ENCODE peak calls at places on chromosomes 13 and 19, in five cellular contexts. H, Y, R, P and K are unnamed samples.

GRCh38 chr13:110523838-110524237 is 37.7 kb downstream of the RAB20 start:
- DNase-seq in Y (no peak), P (no peak), H (no peak), R (no peak), K (no peak)

GRCh38 chr19:29772696-29773095 is 39.1 kb upstream of the CCNE1 start:
- DNase-seq in H (no peak), P (no peak), R (no peak), Y (no peak), K (no peak)

GRCh38 chr13:46621133-46621532 is 68.2 kb downstream of the LRCH1 start:
- DNase-seq in R (no peak), P (no peak), Y (no peak), H (no peak), K (no peak)

GRCh38 chr13:99352351-99353271 is 45.4 kb upstream of the GPR183 start:
- DNase-seq in H (no peak), R (no peak), Y (no peak), P (no peak), K (no peak)

GRCh38 chr13:99845136-99845874 is 126.3 kb downstream of the ZIC5 start:
- DNase-seq in Y (no peak), R (no peak), P (no peak), H (no peak), K (no peak)

GRCh38 chr13:77384999-77385398 is 58.1 kb upstream of the MYCBP2 start:
- DNase-seq in H (no peak), Y (no peak), R (no peak), P (no peak), K (no peak)

GRCh38 chr13:111219306-111219705 is 101.1 kb upstream of the TEX29 start:
- DNase-seq in P (no peak), R (peak; percentile 68), Y (no peak), H (no peak), K (no peak)

GRCh38 chr19:39307233-39307821 is 11.1 kb downstream of the IFNL1 start:
- DNase-seq in R (no peak), P (peak; percentile 46), Y (peak; percentile 91), H (no peak), K (peak; percentile 32)

GRCh38 chr19:38664503-38665211 is 17.2 kb downstream of the ACTN4 start:
- DNase-seq in H (no peak), P (no peak), R (no peak), Y (no peak), K (no peak)

GRCh38 chr13:44050450-44051063 is 170.9 kb downstream of the LACC1 start:
- DNase-seq in Y (peak; percentile 43), R (no peak), H (no peak), P (no peak), K (no peak)

GRCh38 chr19:30428856-30429255 is 56.7 kb downstream of the ZNF536 start:
- DNase-seq in H (no peak), Y (no peak), R (no peak), P (no peak), K (no peak)

GRCh38 chr13:102504002-102504401 is 92.8 kb upstream of the TPP2 start:
- DNase-seq in R (no peak), H (no peak), Y (no peak), P (no peak), K (no peak)

GRCh38 chr13:20182231-20182846 is 10.4 kb downstream of the GJB2 start:
- DNase-seq in Y (peak; percentile 77), P (no peak), H (peak; percentile 29), R (peak; percentile 35), K (no peak)

GRCh38 chr19:53808710-53809125 is 15.4 kb downstream of the NLRP12 start:
- DNase-seq in R (no peak), Y (no peak), P (no peak), H (no peak), K (no peak)

GRCh38 chr13:40402931-40403412 is 263.5 kb downstream of the FOXO1 start:
- DNase-seq in P (no peak), Y (peak; percentile 24), H (no peak), R (no peak), K (no peak)

GRCh38 chr13:38824342-38824741 is 137.5 kb downstream of the FREM2 start:
- DNase-seq in H (no peak), R (no peak), P (no peak), Y (peak; percentile 29), K (no peak)

GRCh38 chr13:28817204-28817603 is 2.9 kb upstream of the MTUS2 start:
- DNase-seq in H (no peak), R (no peak), Y (no peak), P (no peak), K (no peak)

GRCh38 chr13:43232866-43233265 is 209.5 kb downstream of the DNAJC15 start:
- DNase-seq in R (peak; percentile 59), H (no peak), Y (no peak), P (no peak), K (no peak)

GRCh38 chr19:50414850-50415660 is 3.7 kb upstream of the SPIB start:
- DNase-seq in H (peak; percentile 69), P (peak; percentile 68), R (no peak), Y (peak; percentile 78), K (peak; percentile 88)

GRCh38 chr13:30091691-30092090 is 215.7 kb downstream of the KATNAL1 start:
- DNase-seq in Y (no peak), R (no peak), H (no peak), P (no peak), K (no peak)

GRCh38 chr13:72127031-72127430 is 260.0 kb upstream of the DACH1 start:
- DNase-seq in R (no peak), Y (no peak), H (no peak), P (no peak), K (no peak)

GRCh38 chr19:49820125-49820524 is 2.0 kb downstream of the MED25 start:
- DNase-seq in H (no peak), P (no peak), Y (no peak), R (no peak), K (no peak)

GRCh38 chr19:39405930-39406655 is 554 bp upstream of the ZFP36 start:
- DNase-seq in R (no peak), Y (no peak), H (peak; percentile 92), P (no peak), K (no peak)

GRCh38 chr13:38821753-38822551 is 135.1 kb downstream of the FREM2 start:
- DNase-seq in Y (no peak), H (no peak), P (no peak), R (no peak), K (no peak)

GRCh38 chr19:12990447-12990846 is 4.8 kb upstream of the NFIX start:
- DNase-seq in P (no peak), R (no peak), Y (no peak), H (no peak), K (no peak)

GRCh38 chr19:7862413-7862951 is 11.7 kb downstream of the PRR36 start:
- DNase-seq in R (no peak), Y (peak; percentile 78), H (peak; percentile 75), P (peak; percentile 85), K (peak; percentile 90)

GRCh38 chr19:7787602-7788177 is 24.6 kb downstream of the CLEC4M start:
- DNase-seq in Y (no peak), R (no peak), H (no peak), P (no peak), K (no peak)

GRCh38 chr19:41263850-41264580 is at the start of gene HNRNPUL1:
- DNase-seq in Y (peak; percentile 99), H (peak; percentile 99), R (peak; percentile 100), P (peak; percentile 95), K (peak; percentile 98)
- TF ChIP-seq CTCF in Y (peak; percentile 20), H (no peak), R (peak; percentile 10), P (peak; percentile 41), K (peak; percentile 47)

GRCh38 chr19:33982706-33983105 is 186.0 kb downstream of the KCTD15 start:
- DNase-seq in P (no peak), Y (no peak), R (no peak), H (no peak), K (no peak)
- TF ChIP-seq CTCF in P (peak; percentile 29), Y (no peak), R (no peak), H (no peak), K (peak; percentile 16)

GRCh38 chr19:27887946-27888345 is 1325.0 kb downstream of the UQCRFS1 start:
- DNase-seq in Y (no peak), R (no peak), P (no peak), H (no peak), K (no peak)

GRCh38 chr19:27891411-27891810 is 1321.5 kb downstream of the UQCRFS1 start:
- DNase-seq in H (no peak), Y (no peak), P (no peak), R (no peak), K (no peak)

GRCh38 chr19:27890696-27891095 is 1322.3 kb downstream of the UQCRFS1 start:
- DNase-seq in P (no peak), H (no peak), Y (no peak), R (no peak), K (no peak)

GRCh38 chr19:27890206-27890605 is 1322.7 kb downstream of the UQCRFS1 start:
- DNase-seq in H (no peak), R (no peak), Y (no peak), P (no peak), K (no peak)

DNA sequence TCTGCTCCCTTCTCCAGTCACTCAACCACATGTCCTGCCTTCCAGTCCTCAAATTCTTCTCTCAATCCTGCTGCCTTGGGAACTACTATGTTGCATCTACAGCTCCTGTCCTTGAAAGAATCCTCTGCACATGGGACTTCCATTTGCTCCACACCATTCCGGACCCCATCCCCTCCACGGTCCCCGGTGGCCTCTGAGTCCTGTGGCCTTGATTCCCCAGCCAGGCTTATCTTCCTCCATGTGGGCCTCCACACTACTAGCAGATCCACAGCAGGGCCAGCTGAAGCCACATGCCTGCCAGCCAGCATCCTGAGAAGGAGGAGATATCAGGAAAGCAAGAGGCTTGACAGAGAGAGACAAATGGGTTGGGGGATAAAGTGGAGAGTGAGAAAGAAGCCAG is 1323.8 kb downstream of the UQCRFS1 start:
- DNase-seq in Y (no peak), H (no peak), P (no peak), R (no peak), K (no peak)
- TF ChIP-seq CTCF in Y (no peak), H (no peak), P (no peak), R (no peak), K (no peak)

GRCh38 chr13:113084094-113084942 is 21.3 kb upstream of the F7 start:
- DNase-seq in H (no peak), Y (no peak), R (no peak), P (no peak), K (no peak)

GRCh38 chr13:113084943-113085540 is 20.5 kb upstream of the F7 start:
- DNase-seq in R (no peak), H (no peak), Y (no peak), P (no peak), K (no peak)

GRCh38 chr13:113087923-113088690 is 17.5 kb upstream of the F7 start:
- DNase-seq in R (no peak), Y (no peak), H (no peak), P (no peak), K (no peak)

GRCh38 chr13:113086991-113087922 is 18.3 kb upstream of the F7 start:
- DNase-seq in R (no peak), H (no peak), P (no peak), Y (no peak), K (no peak)

DNA sequence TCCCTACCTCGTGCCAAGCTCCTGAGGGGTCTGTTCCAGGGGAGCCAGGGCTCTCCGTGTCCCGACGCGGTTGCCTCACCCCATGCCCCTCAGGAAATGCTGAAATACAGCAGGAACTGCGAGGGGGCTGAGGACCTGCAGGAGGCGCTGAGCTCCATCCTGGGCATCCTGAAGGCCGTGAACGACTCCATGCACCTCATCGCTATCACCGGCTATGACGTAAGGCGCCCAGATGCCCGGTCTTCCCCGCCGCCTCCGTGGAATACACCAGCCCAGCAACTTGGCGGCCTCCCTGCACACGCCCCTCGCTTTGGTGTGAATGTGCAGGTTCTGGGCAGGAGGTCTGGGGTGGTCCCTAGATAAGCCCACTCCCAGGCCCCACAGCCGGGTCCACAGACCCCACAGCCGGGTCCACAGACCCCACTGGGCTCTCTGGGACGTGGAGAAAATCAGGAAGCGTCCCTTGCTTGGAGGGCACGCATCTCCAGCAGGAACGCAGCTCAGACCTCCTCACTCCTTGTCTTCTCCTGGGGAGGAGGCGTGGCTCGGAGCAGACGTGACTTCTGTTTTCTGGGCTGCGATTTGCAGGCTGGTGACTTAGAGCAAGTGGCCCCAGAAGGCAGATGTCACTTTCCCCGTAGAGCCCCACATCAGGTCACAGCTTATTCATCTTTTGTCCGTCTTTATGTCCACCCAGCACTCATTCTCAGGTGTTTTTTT is 19.4 kb upstream of the F7 start:
- DNase-seq in Y (no peak), P (no peak), H (no peak), R (no peak), K (no peak)
- TF ChIP-seq CTCF in Y (no peak), P (no peak), H (no peak), R (no peak), K (no peak)